ENCODE peak calls at places on chromosomes 1 and 21, in nine cellular contexts. O, L, T, B, U, M, V, G and H are unnamed samples.

GRCh38 chr1:18134324-18135046 is 26.9 kb downstream of the IGSF21 start:
- DNase-seq in O (no peak), L (no peak), T (no peak), B (no peak), U (no peak), M (no peak), V (no peak), G (no peak), H (no peak)

GRCh38 chr1:119984771-119985170 is 84.7 kb downstream of the NOTCH2 start:
- DNase-seq in O (no peak), L (no peak), T (no peak), B (no peak), U (no peak), M (no peak), V (no peak), G (no peak), H (no peak)

GRCh38 chr1:63555480-63555879 is 32.2 kb downstream of the EFCAB7 start:
- DNase-seq in O (no peak), L (no peak), T (no peak), B (no peak), U (no peak), M (no peak), V (no peak), G (no peak), H (no peak)

GRCh38 chr1:234529661-234530237 is 50.8 kb upstream of the TARBP1 start:
- DNase-seq in O (no peak), L (no peak), T (no peak), B (no peak), U (no peak), M (no peak), V (no peak), G (peak), H (no peak)

GRCh38 chr1:16204634-16205332 is 7.7 kb downstream of the ARHGEF19 start:
- DNase-seq in O (no peak), L (no peak), T (no peak), B (no peak), U (peak), M (no peak), V (no peak), G (no peak), H (peak)

GRCh38 chr21:43280949-43281633 is 112.3 kb downstream of the CRYAA start:
- DNase-seq in O (no peak), L (no peak), T (no peak), B (no peak), U (no peak), M (no peak), V (no peak), G (no peak), H (no peak)

GRCh38 chr1:152179566-152179965 is 20.5 kb upstream of the RPTN start:
- DNase-seq in O (no peak), L (no peak), T (no peak), B (no peak), U (no peak), M (no peak), V (no peak), G (no peak), H (no peak)

GRCh38 chr1:41580520-41581172 is 96.2 kb upstream of the EDN2 start:
- DNase-seq in O (no peak), L (no peak), T (no peak), B (no peak), U (no peak), M (no peak), V (no peak), G (peak), H (no peak)

GRCh38 chr1:91018006-91018405 is 3.8 kb downstream of the ZNF644 start:
- DNase-seq in O (no peak), L (peak), T (no peak), B (no peak), U (no peak), M (no peak), V (peak), G (no peak), H (no peak)
- TF ChIP-seq CTCF in O (peak), L (peak), T (peak), B (peak), U (peak), M (no peak), V (peak), G (no peak), H (peak)

DNA sequence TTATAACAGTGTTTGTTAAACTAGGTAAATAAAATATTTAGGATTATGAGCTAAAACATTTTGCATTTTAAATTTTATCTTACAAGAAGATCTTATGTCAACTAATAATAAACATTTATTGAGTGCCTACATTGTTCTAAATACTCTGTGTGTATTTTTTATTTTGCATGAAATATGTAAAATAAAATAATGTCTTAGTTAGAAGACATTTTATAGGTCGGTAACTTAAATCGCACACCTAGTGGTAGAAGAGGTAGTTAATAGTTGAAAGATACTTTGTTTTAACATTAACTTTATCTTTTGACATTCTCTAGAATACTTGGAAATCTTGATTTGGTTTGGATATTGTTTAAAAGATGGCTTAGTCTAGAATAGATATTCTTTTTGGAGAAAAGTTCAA is 60.5 kb downstream of the RPS6KC1 start:
- DNase-seq in O (no peak), L (no peak), T (no peak), B (no peak), U (no peak), M (no peak), V (no peak), G (no peak), H (no peak)
- TF ChIP-seq CTCF in O (no peak), L (no peak), T (no peak), B (no peak), U (no peak), M (no peak), V (no peak), G (no peak), H (no peak)

DNA sequence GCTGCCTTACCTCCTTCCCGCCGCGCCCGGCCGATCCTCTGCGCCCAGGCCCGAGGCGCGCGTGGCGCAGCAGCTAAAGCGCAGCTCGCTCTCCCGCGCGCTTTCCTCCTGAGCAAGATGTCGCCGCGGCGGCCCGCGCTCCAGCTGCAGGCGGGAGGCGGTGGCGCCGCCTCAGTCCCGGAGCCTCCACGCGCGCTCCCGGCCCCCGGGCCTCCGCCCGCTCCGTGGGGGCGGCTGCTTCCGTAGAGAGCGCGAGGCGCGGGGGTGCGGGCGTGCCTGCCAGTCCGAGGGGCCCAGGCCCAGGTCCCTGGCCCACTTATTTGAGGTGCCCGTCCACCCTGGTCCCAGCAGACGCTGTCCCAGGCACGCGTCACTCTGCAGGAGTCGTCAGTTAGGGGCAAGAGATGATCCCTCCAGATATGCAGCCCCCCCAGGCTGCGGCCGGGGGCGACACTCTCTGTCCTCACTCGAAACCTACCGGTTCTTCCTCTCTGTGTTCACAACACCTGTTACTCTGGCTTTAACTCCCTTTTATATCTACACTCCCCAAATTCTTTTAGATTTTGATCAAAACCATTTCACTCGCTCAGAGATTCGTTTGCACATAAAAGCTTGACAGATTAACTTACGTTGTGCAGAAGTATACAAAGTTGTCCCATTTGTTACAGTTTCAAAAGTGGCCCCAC is at the start of gene CCSAP:
- DNase-seq in O (peak), L (peak), T (peak), B (peak), U (no peak), M (peak), V (peak), G (peak), H (peak)
- TF ChIP-seq CTCF in O (no peak), L (no peak), T (no peak), B (no peak), U (no peak), M (no peak), V (no peak), G (no peak), H (no peak)

DNA sequence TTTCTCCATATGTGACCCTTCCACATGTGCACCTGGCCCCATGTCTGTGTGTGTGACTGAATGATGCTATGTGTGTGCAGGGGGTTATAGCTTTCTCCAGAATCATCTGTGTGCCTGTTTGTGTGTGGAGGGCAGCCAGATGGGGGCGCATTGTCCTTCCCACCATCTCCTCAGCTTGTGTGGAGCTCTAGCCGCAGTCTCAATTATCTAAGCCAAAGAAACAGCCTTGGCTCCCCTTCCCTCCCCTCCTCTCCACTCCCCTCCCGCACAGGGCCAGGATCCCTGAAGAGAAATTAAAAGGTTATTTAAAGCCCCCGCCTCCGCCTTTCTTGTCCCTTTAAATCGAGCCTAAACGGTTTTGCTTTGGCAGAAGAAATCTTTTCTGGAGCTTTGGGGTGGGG is 1.8 kb upstream of the DMBX1 start:
- DNase-seq in O (no peak), L (peak), T (no peak), B (no peak), U (peak), M (no peak), V (peak), G (no peak), H (no peak)
- TF ChIP-seq CTCF in O (no peak), L (peak), T (no peak), B (no peak), U (no peak), M (no peak), V (peak), G (no peak), H (no peak)

DNA sequence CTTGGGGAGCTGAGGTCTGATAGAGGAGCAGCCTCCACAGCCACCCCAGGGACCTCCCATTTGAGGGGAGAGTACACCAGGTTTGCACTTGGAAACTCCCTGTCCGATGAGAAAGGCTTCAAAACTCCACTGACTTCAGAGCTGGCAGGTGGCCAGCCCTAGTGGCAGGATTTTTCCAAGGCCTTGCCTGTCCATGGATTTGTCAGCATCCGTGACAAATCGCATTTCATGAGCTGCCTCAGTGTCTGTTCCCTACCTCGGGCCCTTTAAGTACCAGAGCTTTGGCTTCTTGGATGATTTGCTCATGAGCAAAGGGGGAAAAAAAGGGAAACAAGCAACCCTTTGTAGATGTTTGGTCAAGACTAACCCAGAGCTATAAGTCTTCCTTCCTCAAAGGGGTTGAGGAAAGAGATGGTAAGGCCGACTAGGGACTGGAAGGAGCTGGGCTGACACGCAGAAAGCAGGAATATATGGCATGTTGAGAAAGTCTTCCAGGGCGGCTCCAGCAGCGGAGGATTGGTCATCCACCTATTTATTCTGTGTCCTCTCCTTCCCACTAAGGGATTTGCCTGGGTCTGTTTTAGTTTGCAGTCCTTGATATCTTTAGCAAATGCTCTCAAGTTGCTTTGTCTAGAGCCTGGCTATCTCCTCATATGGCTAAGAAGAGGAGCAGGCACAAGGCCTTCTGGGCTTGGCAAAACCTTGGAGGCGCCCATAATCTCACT is 2.7 kb upstream of the HSPG2 start:
- DNase-seq in O (peak), L (peak), T (peak), B (peak), U (no peak), M (peak), V (peak), G (peak), H (no peak)
- TF ChIP-seq CTCF in O (peak), L (no peak), T (peak), B (no peak), U (no peak), M (peak), V (peak), G (no peak), H (no peak)

GRCh38 chr1:58816072-58816746 is 32.4 kb upstream of the JUN start:
- DNase-seq in O (peak), L (peak), T (peak), B (peak), U (peak), M (peak), V (peak), G (peak), H (peak)

GRCh38 chr1:58816747-58817221 is 32.9 kb upstream of the JUN start:
- DNase-seq in O (no peak), L (no peak), T (no peak), B (no peak), U (no peak), M (no peak), V (peak), G (no peak), H (no peak)

GRCh38 chr1:58818991-58819390 is 35.1 kb upstream of the JUN start:
- DNase-seq in O (no peak), L (no peak), T (no peak), B (no peak), U (no peak), M (no peak), V (no peak), G (no peak), H (no peak)

GRCh38 chr1:58819719-58820118 is 35.9 kb upstream of the JUN start:
- DNase-seq in O (no peak), L (no peak), T (no peak), B (no peak), U (no peak), M (no peak), V (no peak), G (no peak), H (no peak)

GRCh38 chr1:58818075-58818474 is 34.2 kb upstream of the JUN start:
- DNase-seq in O (no peak), L (no peak), T (no peak), B (no peak), U (no peak), M (no peak), V (peak), G (no peak), H (no peak)
- TF ChIP-seq CTCF in O (no peak), L (no peak), T (no peak), B (no peak), U (no peak), M (no peak), V (no peak), G (no peak), H (no peak)

GRCh38 chr1:206471415-206471801 is 1.1 kb downstream of the IKBKE start:
- DNase-seq in O (no peak), L (peak), T (no peak), B (no peak), U (no peak), M (no peak), V (no peak), G (no peak), H (no peak)

GRCh38 chr1:206469411-206469932 is 804 bp upstream of the IKBKE start:
- DNase-seq in O (no peak), L (peak), T (no peak), B (no peak), U (no peak), M (no peak), V (no peak), G (no peak), H (peak)

GRCh38 chr1:206469933-206470691 is at the start of gene IKBKE:
- DNase-seq in O (peak), L (peak), T (peak), B (peak), U (peak), M (peak), V (peak), G (no peak), H (peak)

GRCh38 chr1:206471993-206472392 is 1.7 kb downstream of the IKBKE start:
- DNase-seq in O (no peak), L (no peak), T (no peak), B (no peak), U (no peak), M (no peak), V (no peak), G (no peak), H (no peak)

DNA sequence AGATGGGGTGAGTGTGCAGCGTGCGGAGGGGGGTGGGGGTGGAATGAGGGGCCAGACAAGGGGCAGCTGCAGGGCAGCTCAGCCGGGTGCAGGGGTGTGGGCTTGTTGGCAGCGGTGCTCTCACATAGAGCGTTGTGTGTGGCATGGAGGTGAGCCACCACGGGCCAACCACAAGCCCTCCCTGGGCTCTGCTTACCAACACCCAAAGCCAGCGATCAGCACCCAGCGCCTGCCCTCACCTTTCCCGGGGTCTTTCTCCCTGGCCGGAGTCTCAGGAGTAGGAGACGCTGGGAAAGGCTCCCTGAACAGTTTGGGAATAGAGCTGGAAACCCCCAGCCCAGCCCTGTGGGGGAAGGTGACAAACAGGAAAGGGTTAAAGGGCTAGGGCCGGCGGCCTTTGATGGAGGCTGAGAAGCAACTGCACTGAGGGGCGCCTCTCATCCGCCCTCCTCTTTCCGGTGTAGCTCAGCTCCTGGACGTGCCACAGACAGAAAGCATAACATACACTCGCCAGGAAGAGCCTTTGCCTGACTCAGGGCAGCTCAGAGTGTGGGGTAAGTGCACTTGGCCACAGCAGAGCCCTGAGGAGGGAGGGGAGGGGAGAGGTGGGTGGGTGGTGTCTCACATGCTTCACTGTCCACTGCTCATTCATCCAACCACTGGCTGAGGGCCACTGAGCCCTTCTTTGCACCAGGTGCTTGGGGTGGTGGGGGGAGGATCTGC is 577 bp downstream of the IKBKE start:
- DNase-seq in O (no peak), L (peak), T (no peak), B (no peak), U (peak), M (no peak), V (peak), G (no peak), H (peak)
- TF ChIP-seq CTCF in O (no peak), L (no peak), T (no peak), B (no peak), U (no peak), M (no peak), V (no peak), G (no peak), H (no peak)

GRCh38 chr1:60922304-60922703 is 160.1 kb upstream of the NFIA start:
- DNase-seq in O (peak), L (no peak), T (peak), B (no peak), U (no peak), M (peak), V (no peak), G (peak), H (no peak)

GRCh38 chr1:60923287-60924110 is 158.9 kb upstream of the NFIA start:
- DNase-seq in O (no peak), L (no peak), T (no peak), B (no peak), U (no peak), M (no peak), V (no peak), G (no peak), H (no peak)

GRCh38 chr1:60921175-60921574 is 161.2 kb upstream of the NFIA start:
- DNase-seq in O (no peak), L (no peak), T (no peak), B (no peak), U (no peak), M (no peak), V (no peak), G (no peak), H (no peak)

GRCh38 chr1:60924964-60925798 is 157.2 kb upstream of the NFIA start:
- DNase-seq in O (no peak), L (no peak), T (no peak), B (no peak), U (no peak), M (no peak), V (no peak), G (no peak), H (no peak)

DNA sequence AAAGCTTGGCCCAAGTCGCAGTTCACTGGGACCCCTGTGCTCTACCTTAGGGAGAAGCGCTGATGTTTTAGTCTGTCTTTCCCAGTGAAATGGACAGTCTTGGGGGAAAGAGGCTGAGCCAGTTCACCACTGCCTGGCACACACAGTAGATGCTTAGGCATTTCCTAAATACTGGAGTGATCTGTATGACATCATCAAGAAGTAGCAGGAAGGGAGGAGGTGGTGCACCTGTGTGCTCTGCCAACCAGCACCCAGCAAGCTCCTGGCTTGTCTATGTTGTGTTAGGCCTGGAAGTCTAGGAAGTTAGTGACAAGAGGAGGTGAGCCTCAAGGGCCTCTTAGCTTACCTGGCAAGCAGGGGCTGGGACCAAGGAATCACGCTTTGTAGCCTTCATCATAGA is 158.2 kb upstream of the NFIA start:
- DNase-seq in O (no peak), L (no peak), T (no peak), B (no peak), U (no peak), M (no peak), V (no peak), G (no peak), H (no peak)
- TF ChIP-seq CTCF in O (no peak), L (no peak), T (no peak), B (no peak), U (no peak), M (no peak), V (no peak), G (no peak), H (no peak)

DNA sequence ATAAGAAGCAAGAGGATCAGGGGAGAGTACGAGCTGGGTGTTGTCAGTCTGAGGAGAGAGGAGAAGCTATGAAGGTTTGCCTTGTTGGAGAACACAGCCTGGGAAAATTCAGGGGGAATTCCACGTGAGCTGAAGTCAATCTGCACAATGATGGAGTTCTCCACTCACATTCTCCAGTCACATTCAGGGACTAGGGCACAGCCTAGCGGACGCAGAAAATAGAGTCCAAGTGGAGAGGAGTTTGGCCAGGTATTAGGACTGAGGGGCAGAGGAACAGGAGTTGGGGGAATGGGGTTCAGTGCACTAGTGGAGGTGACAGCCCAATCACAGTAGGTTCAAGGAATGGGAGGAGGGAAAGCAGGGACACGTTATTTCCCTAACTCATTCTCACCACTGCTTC is 124.0 kb downstream of the KCNH1 start:
- DNase-seq in O (no peak), L (no peak), T (no peak), B (no peak), U (no peak), M (no peak), V (no peak), G (no peak), H (no peak)
- TF ChIP-seq CTCF in O (no peak), L (no peak), T (no peak), B (no peak), U (no peak), M (no peak), V (no peak), G (no peak), H (no peak)